ENCODE peak calls at places on chromosomes 4 and X, in ten cellular contexts. O is GM23248, E is PC-3, K is right cardiac atrium, L is IMR-90, U is heart right ventricle, C is NT2/D1, R is SJCRH30, V is ascending aorta, G is upper lobe of right lung. W is an unnamed sample.

GRCh38 chr4:125676156-125676555 is 361.4 kb downstream of the FAT4 start:
- DNase-seq in L (no peak), O (no peak), K (no peak), U (no peak), C (no peak), R (no peak), V (no peak), E (no peak), G (no peak), W (no peak)

GRCh38 chr4:122508083-122508482 is 51.6 kb upstream of the IL2 start:
- DNase-seq in U (no peak), V (no peak), L (no peak), R (no peak), G (no peak), E (peak; percentile 51), K (no peak), O (peak; percentile 3), C (no peak), W (no peak)

GRCh38 chr4:38672247-38673071 is 8.5 kb downstream of the KLF3 start:
- DNase-seq in K (no peak), G (no peak), L (no peak), O (no peak), C (no peak), E (no peak), R (peak; percentile 32), U (no peak), V (no peak), W (no peak)

GRCh38 chr4:125283702-125284279 is 31.0 kb upstream of the FAT4 start:
- DNase-seq in E (peak; percentile 39), V (no peak), R (peak; percentile 58), G (no peak), C (no peak), U (no peak), L (peak; percentile 51), O (peak; percentile 54), K (no peak), W (no peak)

GRCh38 chr4:52914051-52914605 is 52.0 kb downstream of the RASL11B start:
- DNase-seq in L (peak; percentile 89), G (no peak), E (peak; percentile 53), K (no peak), R (no peak), V (no peak), O (peak; percentile 94), U (peak; percentile 11), C (no peak), W (no peak)

GRCh38 chrX:19670854-19671620 is 155.7 kb upstream of the MAP3K15 start:
- DNase-seq in O (peak; percentile 85), E (peak; percentile 84), K (peak; percentile 48), U (peak; percentile 39), L (peak; percentile 79), V (no peak), G (no peak), C (no peak), R (peak; percentile 89), W (no peak)

GRCh38 chr4:55851885-55852284 is 1.6 kb upstream of the EXOC1 start:
- DNase-seq in L (no peak), C (no peak), E (peak; percentile 11), G (no peak), O (no peak), U (no peak), V (no peak), K (no peak), R (no peak), W (no peak)

GRCh38 chr4:17168571-17168970 is 270.1 kb upstream of the LDB2 start:
- DNase-seq in G (no peak), C (peak; percentile 46), U (peak; percentile 65), K (no peak), R (no peak), L (peak; percentile 87), O (peak; percentile 86), E (no peak), V (no peak), W (no peak)

GRCh38 chrX:96372313-96373046 is 312.2 kb upstream of the DIAPH2 start:
- DNase-seq in O (peak; percentile 66), U (no peak), L (peak; percentile 70), C (peak; percentile 20), K (no peak), R (peak; percentile 49), V (no peak), G (no peak), E (peak; percentile 75), W (no peak)

GRCh38 chr4:61521451-61521850 is 321.3 kb downstream of the ADGRL3 start:
- DNase-seq in C (no peak), R (no peak), K (no peak), G (no peak), V (no peak), U (no peak), E (no peak), O (no peak), L (no peak), W (no peak)

GRCh38 chrX:11374570-11374969 is 81.4 kb downstream of the AMELX start:
- DNase-seq in K (no peak), V (no peak), L (no peak), R (no peak), U (no peak), C (no peak), E (peak; percentile 86), G (no peak), O (no peak), W (no peak)

GRCh38 chr4:153538408-153539057 is 72.4 kb downstream of the TMEM131L start:
- DNase-seq in O (peak; percentile 53), E (no peak), C (no peak), R (peak; percentile 94), V (no peak), G (no peak), L (peak; percentile 26), U (no peak), K (peak; percentile 53), W (no peak)

GRCh38 chrX:154305481-154306205 is 10.0 kb downstream of the TKTL1 start:
- DNase-seq in R (no peak), G (no peak), L (no peak), O (no peak), K (no peak), E (no peak), C (no peak), V (no peak), U (no peak), W (no peak)

GRCh38 chrX:7514871-7515599 is 327.9 kb upstream of the VCX start:
- DNase-seq in V (no peak), G (no peak), O (peak; percentile 51), U (no peak), C (no peak), K (no peak), R (peak; percentile 11), L (no peak), E (peak; percentile 43), W (no peak)

DNA sequence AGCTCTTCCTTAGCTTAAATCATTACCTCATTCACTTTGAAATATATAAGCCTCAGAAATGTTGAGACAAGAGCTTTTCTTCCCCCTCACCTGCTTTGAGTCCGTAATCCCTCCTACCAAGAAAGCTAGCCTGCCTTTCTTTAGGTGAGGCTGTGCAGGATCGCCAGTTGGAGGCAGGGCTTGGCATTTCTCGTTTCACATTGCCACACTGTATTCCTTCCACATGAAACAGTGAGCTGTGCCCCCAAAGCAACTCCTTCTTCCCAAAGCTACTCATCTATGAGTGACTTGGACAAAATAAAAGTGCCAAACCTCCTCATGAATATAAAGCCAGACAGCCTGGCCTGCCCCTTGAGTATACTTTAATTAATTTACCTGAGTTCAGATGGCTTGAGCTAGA is 86.8 kb downstream of the LIMCH1 start:
- DNase-seq in C (no peak), R (no peak), L (no peak), E (no peak), G (no peak), O (no peak), U (no peak), V (no peak), K (no peak), W (no peak)
- H3K4me1 ChIP-seq in C (peaks cover 4% of the 10 kb centered on the region), R (no peaks in the 10 kb centered on the region), L (no peaks in the 10 kb centered on the region), E (no peaks in the 10 kb centered on the region), G (no peaks in the 10 kb centered on the region), O (no peaks in the 10 kb centered on the region), U (peaks cover 21% of the 10 kb centered on the region), V (peaks cover 37% of the 10 kb centered on the region), K (no peaks in the 10 kb centered on the region), W (no peaks in the 10 kb centered on the region)

DNA sequence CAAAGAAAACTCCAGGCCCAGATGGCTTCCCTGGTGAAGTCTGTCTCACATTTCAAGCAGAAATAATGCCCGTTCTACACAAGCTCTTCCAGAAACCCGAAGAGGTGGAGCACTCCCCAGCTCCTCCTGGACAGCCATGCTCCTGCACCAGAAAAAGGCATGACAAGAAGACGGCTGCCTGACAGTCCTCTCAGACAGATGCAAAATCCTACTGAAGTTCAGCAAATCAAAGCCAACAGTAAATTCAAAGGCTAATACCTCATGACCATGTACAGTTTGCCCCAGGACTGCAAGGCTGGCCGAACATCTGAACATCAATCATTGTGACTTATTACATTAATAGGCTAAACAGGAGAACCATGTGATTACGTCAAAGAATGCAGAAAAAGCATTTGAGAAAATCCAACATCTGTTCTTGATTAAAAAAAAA is 30.8 kb upstream of the MXD4 start:
- DNase-seq in R (no peak), V (no peak), L (peak; percentile 75), K (no peak), U (no peak), G (no peak), O (peak; percentile 65), E (no peak), C (no peak), W (no peak)
- H3K4me1 ChIP-seq in R (no peaks in the 10 kb centered on the region), V (no peaks in the 10 kb centered on the region), L (peaks cover 11% of the 10 kb centered on the region), K (no peaks in the 10 kb centered on the region), U (no peaks in the 10 kb centered on the region), G (no peaks in the 10 kb centered on the region), O (peaks cover 9% of the 10 kb centered on the region), E (no peaks in the 10 kb centered on the region), C (peaks cover 6% of the 10 kb centered on the region), W (peaks cover 60% of the 10 kb centered on the region)

GRCh38 chr4:27005512-27006246 is 145.0 kb downstream of the STIM2 start:
- DNase-seq in E (peak; percentile 85), V (no peak), K (no peak), G (no peak), C (no peak), O (peak; percentile 90), R (no peak), U (no peak), L (peak; percentile 78), W (no peak)
- H3K4me1 ChIP-seq in E (peaks cover 66% of the 10 kb centered on the region), V (peaks cover 8% of the 10 kb centered on the region), K (no peaks in the 10 kb centered on the region), G (peaks cover 30% of the 10 kb centered on the region), C (no peaks in the 10 kb centered on the region), O (peaks cover 74% of the 10 kb centered on the region), R (no peaks in the 10 kb centered on the region), U (peaks cover 8% of the 10 kb centered on the region), L (peaks cover 10% of the 10 kb centered on the region), W (peaks cover 15% of the 10 kb centered on the region)

DNA sequence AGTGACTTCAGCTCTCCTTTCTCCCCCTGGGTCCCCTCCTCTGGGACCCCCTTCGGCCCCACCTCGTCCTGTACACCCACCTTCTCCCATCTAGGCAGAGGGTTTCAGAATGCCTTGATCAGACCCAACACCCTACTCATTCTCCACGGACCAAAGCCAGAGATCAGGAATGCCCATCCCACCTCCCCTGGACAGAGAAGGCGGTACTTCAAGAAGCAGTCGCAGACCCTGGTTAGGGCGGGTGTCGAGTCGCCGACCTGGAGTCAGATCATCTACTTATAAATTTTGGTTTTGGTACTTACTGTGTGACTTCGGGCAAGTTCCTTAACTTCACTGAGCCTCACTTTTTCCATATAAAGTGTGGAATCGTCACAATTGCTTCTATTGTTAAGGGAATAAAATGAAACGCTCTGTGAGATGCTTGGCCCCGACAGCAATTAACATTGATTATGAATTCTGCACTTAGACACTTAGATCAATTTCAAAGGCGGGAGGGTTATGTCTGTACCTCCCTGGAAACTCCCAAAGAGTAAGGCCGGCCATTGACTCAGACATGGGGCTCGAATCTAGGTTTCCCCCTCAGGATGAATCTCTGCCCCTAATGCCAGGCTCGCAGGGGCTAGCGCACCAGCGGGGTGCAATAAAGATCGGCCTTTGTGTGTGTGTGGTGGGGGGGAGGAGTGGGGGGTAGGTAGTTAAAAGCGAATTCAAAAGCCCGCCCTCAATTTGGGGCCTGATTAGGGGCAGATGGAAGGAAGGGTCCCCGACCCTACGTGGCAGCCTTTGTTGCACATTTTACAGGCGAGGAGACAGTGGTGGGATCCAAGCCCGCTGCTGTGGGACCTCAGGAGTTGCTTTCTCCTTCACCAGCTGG is 9.3 kb downstream of the MSX1 start:
- DNase-seq in K (no peak), L (no peak), O (no peak), E (no peak), U (no peak), R (no peak), C (no peak), G (no peak), V (no peak), W (no peak)
- H3K4me1 ChIP-seq in K (peaks cover 4% of the 10 kb centered on the region), L (no peaks in the 10 kb centered on the region), O (peaks cover 12% of the 10 kb centered on the region), E (no peaks in the 10 kb centered on the region), U (peaks cover 25% of the 10 kb centered on the region), R (no peaks in the 10 kb centered on the region), C (peaks cover 46% of the 10 kb centered on the region), G (peaks cover 5% of the 10 kb centered on the region), V (peaks cover 5% of the 10 kb centered on the region), W (no peaks in the 10 kb centered on the region)

W was measured in CD8-positive, alpha-beta memory T cell.